ENCODE peak calls at places on chromosomes 13 and 19, in five cellular contexts. U is H1, R is trophoblast cell, N is neuronal stem cell, G is H9. F is an unnamed sample.

GRCh38 chr13:20439261-20439660 is 86.4 kb downstream of the CRYL1 start:
- DNase-seq in G (no peak), U (no peak), R (no peak), N (no peak), F (no peak)

GRCh38 chr19:48635966-48636858 is 967 bp downstream of the DBP start:
- DNase-seq in N (no peak), R (no peak), U (peak), G (no peak), F (no peak)

GRCh38 chr13:106450991-106451390 is 84.5 kb downstream of the EFNB2 start:
- DNase-seq in N (no peak), U (no peak), G (no peak), R (no peak), F (no peak)

GRCh38 chr13:112252744-112253590 is 123.2 kb upstream of the SPACA7 start:
- DNase-seq in R (no peak), G (no peak), N (no peak), U (peak), F (no peak)

GRCh38 chr19:55076321-55076720 is 652 bp downstream of the EPS8L1 start:
- DNase-seq in U (peak), N (no peak), R (no peak), G (no peak), F (no peak)

GRCh38 chr13:38636106-38636505 is 50.8 kb upstream of the FREM2 start:
- DNase-seq in R (no peak), N (no peak), U (no peak), G (no peak), F (no peak)

GRCh38 chr13:51419015-51419636 is 33.7 kb downstream of the INTS6 start:
- DNase-seq in G (no peak), U (no peak), R (no peak), N (no peak), F (no peak)

GRCh38 chr19:2923510-2923909 is 21.3 kb downstream of the ZNF77 start:
- DNase-seq in N (no peak), G (no peak), U (no peak), R (peak), F (no peak)

GRCh38 chr13:35479691-35480090 is 3.2 kb upstream of the MAB21L1 start:
- DNase-seq in N (no peak), R (no peak), U (no peak), G (no peak), F (no peak)

GRCh38 chr13:40235160-40235796 is 431.2 kb downstream of the FOXO1 start:
- DNase-seq in U (no peak), G (no peak), R (no peak), N (no peak), F (no peak)

GRCh38 chr19:23999821-24000610 is 85.3 kb downstream of the ZNF726 start:
- DNase-seq in G (no peak), N (no peak), U (no peak), R (peak), F (no peak)

GRCh38 chr19:45960595-45961235 is 12.9 kb downstream of the NOVA2 start:
- DNase-seq in G (peak), N (no peak), U (peak), R (no peak), F (no peak)

GRCh38 chr13:26425439-26426358 is 131.8 kb upstream of the WASF3 start:
- DNase-seq in G (no peak), N (no peak), U (no peak), R (no peak), F (peak)

GRCh38 chr13:94308808-94309207 is 170.7 kb downstream of the DCT start:
- DNase-seq in R (no peak), G (no peak), N (no peak), U (no peak), F (peak)

GRCh38 chr13:95426631-95427030 is 125.4 kb upstream of the ABCC4 start:
- DNase-seq in U (no peak), G (no peak), R (peak), N (no peak), F (no peak)

GRCh38 chr13:49908637-49909036 is 27.5 kb downstream of the SPRYD7 start:
- DNase-seq in G (peak), U (no peak), N (no peak), R (peak), F (no peak)

GRCh38 chr19:8578642-8579265 is 1.5 kb upstream of the MYO1F start:
- DNase-seq in G (peak), N (peak), U (peak), R (peak), F (peak)

GRCh38 chr13:21673592-21674270 is 2.9 kb downstream of the FGF9 start:
- DNase-seq in U (peak), N (peak), R (peak), G (peak), F (peak)

GRCh38 chr13:24286624-24287023 is 22.8 kb upstream of the C1QTNF9 start:
- DNase-seq in U (no peak), G (no peak), N (no peak), R (no peak), F (no peak)

GRCh38 chr19:42280761-42281174 is 11.7 kb downstream of the CIC start:
- DNase-seq in R (no peak), U (no peak), G (no peak), N (no peak), F (peak)

GRCh38 chr13:91346848-91347211 is 657 bp upstream of the MIR17HG start:
- DNase-seq in U (no peak), G (peak), N (peak), R (peak), F (peak)

GRCh38 chr13:30850867-30851211 is 55.2 kb upstream of the MEDAG start:
- DNase-seq in U (no peak), N (no peak), R (no peak), G (no peak), F (no peak)

GRCh38 chr19:9847087-9847671 is 12.1 kb downstream of the PIN1 start:
- DNase-seq in U (peak), G (peak), R (peak), N (no peak), F (peak)

GRCh38 chr13:91123456-91124127 is 223.9 kb upstream of the MIR17HG start:
- DNase-seq in R (peak), N (no peak), G (no peak), U (no peak), F (peak)

GRCh38 chr13:109840201-109840892 is 54.0 kb upstream of the IRS2 start:
- DNase-seq in N (peak), U (no peak), G (no peak), R (peak), F (peak)
- H3K23ac ChIP-seq in N (no peak), U (no peak), G (no peak), R (no peak), F (no peak)

DNA sequence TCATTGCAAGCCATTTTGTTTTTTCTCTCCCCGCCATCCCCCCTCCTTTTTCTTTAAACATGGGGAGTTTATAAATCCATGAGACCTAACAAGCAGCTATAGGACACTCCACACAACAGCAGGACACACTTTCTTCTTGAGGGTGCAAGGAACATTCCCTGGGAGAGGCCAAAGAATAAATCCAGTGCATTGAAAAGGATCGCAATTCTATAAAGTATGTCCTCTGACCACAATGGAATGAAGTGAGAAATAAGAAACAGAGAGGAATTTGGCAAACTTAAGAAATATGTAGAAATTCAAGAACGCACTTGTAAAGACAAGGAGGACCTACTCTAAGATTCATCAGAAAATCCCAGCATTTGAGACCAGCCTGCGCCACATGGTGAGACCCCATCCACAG is 11.9 kb downstream of the KLF2 start:
- DNase-seq in N (no peak), R (no peak), U (no peak), G (no peak), F (no peak)
- H3K23ac ChIP-seq in N (no peak), R (no peak), U (no peak), G (no peak), F (no peak)

DNA sequence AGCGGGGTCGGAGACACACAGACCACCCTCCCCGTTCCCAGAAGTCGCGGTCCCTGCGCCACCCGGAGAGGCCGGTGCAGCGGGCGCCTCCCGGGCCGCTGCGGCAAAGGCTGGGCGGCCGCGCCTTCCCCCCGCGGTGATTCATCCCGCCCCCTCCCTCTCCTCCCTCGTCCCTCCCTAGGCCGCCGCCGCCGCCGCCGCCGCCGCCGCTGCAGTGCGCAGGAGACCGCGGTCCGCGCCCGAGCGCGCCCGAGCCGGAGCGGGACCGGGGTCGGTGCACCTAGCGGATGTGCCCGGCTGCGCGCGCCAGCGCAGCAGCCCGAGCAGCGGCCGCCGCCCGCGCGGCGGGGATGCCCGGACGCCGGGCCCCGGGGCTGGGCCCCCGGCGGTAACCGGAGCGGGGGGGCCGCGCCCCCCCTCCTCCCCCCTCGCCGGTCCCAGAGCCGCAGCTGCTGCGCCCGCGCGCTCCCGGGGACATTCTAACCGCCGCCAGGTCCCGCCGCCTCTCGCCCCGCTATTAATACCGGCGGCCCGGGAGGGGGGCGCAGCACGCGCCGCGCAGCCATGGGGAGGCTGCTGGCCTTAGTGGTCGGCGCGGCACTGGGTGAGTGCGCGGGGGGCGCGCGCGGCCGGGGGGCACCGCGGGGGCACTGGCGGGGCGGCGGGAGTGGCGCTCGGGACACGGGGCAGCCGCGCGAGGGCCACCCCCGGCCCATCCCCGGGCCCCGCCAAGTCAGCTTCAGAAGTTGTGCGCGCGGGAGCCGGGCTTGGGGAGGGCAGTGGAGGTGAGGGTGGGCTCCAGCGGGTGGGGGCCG is at the start of gene SCN1B:
- DNase-seq in G (peak), N (peak), U (peak), R (peak), F (peak)
- H3K23ac ChIP-seq in G (no peak), N (peak), U (no peak), R (no peak), F (no peak)

DNA sequence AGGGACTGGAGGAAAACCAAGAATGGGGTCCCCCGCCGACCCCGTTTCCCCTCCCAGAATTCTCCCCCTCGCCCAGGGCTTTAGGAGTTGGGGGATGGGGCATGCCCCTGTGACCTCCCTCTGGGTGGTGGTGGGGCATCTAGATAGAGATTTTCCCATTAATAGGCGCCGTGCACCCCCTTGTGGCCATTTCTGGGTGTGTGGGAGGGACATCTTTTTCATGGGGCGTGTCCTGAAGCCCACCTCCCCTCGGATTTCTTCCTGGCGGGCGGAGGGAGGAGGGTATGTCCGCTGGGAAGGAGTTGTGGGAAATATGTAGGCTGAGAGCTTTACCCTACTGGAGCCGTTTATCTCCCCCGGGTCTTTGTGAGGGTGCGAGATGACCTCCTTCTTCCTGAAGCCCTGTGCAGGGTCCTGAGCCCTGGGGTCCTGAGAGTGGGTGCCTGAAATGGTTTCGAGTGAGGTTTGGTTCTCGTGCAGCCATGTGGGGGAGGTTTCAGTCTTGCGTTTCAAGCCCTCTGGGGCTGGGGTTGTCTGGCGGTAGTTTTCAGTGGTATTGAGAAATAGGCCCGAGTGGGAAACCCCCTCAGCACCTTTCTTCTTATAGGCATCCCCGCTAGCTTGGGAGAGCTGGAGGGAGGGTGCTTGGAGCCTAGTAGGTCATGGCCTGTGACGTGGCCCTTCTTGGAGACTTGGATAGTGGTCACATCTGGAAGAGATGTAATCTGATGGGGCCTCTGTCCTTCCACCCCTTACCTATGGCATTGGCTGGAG is 1.0 kb downstream of the PRMT1 start:
- DNase-seq in R (peak), G (peak), U (peak), N (peak), F (peak)
- H3K23ac ChIP-seq in R (no peak), G (no peak), U (no peak), N (no peak), F (peak)

F was measured in mesenchymal stem cell.